ENCODE peak calls at places on chromosomes 3 and 15, in ten cellular contexts. R is psoas muscle, T is H9, O is transverse colon, J is lower lobe of right lung, D is Peyer's patch, V is cardiac muscle cell, Y is right lobe of liver, M is sigmoid colon, G is tibial nerve. E is an unnamed sample.

GRCh38 chr3:38139191-38139590 is 730 bp downstream of the MYD88 start:
- DNase-seq in J (peak; percentile 33), Y (peak; percentile 47), V (no peak), G (no peak), R (no peak), T (no peak), O (no peak), M (no peak), D (no peak), E (no peak)

GRCh38 chr15:38557855-38558713 is 6.5 kb downstream of the RASGRP1 start:
- DNase-seq in D (no peak), G (no peak), R (no peak), Y (no peak), O (no peak), M (no peak), T (no peak), J (no peak), V (no peak), E (no peak)

GRCh38 chr3:119596392-119596791 is 1.3 kb upstream of the PLA1A start:
- DNase-seq in O (no peak), J (no peak), G (no peak), Y (no peak), D (no peak), R (no peak), M (no peak), V (no peak), T (no peak), E (no peak)

GRCh38 chr3:29758108-29759020 is 477.5 kb downstream of the RBMS3 start:
- DNase-seq in G (no peak), Y (no peak), V (no peak), D (no peak), O (no peak), T (no peak), M (no peak), J (no peak), R (no peak), E (peak; percentile 10)

GRCh38 chr3:69547457-69548014 is 161.6 kb upstream of the FRMD4B start:
- DNase-seq in O (no peak), T (no peak), D (no peak), V (no peak), Y (no peak), G (no peak), M (no peak), J (no peak), R (no peak), E (no peak)

GRCh38 chr15:92869263-92869940 is 30.7 kb upstream of the CHD2 start:
- DNase-seq in R (no peak), D (no peak), M (no peak), O (no peak), V (no peak), Y (no peak), T (no peak), G (no peak), J (no peak), E (peak; percentile 63)

GRCh38 chr3:190586631-190587000 is 72.7 kb downstream of the IL1RAP start:
- DNase-seq in J (no peak), O (no peak), Y (no peak), M (no peak), T (no peak), V (no peak), D (no peak), G (no peak), R (no peak), E (no peak)

GRCh38 chr15:66615175-66615495 is 49.3 kb upstream of the LCTL start:
- DNase-seq in G (no peak), T (no peak), V (no peak), J (peak; percentile 47), Y (no peak), D (no peak), M (no peak), R (no peak), O (no peak), E (no peak)

GRCh38 chr3:46097691-46098241 is 70.5 kb upstream of the XCR1 start:
- DNase-seq in J (no peak), Y (no peak), T (no peak), O (no peak), D (no peak), G (no peak), M (peak; percentile 78), V (no peak), R (no peak), E (no peak)

GRCh38 chr3:149131594-149131993 is 2.2 kb downstream of the HPS3 start:
- DNase-seq in G (no peak), D (no peak), M (no peak), T (no peak), O (no peak), R (no peak), Y (no peak), J (no peak), V (peak; percentile 13), E (no peak)

GRCh38 chr3:21839592-21839991 is 88.6 kb upstream of the ZNF385D start:
- DNase-seq in Y (no peak), R (no peak), G (no peak), T (no peak), J (no peak), O (no peak), M (no peak), D (no peak), V (peak; percentile 87), E (no peak)

GRCh38 chr3:184952671-184953070 is 140.7 kb downstream of the VPS8 start:
- DNase-seq in V (no peak), D (no peak), R (no peak), O (no peak), M (no peak), G (no peak), T (no peak), Y (no peak), J (no peak), E (no peak)

GRCh38 chr15:99416191-99417188 is 149.3 kb upstream of the MEF2A start:
- DNase-seq in T (peak; percentile 61), Y (no peak), D (peak; percentile 39), V (no peak), J (no peak), R (no peak), O (no peak), M (peak; percentile 63), G (no peak), E (peak; percentile 2)

GRCh38 chr15:69841046-69841828 is 256.5 kb downstream of the TLE3 start:
- DNase-seq in O (no peak), M (no peak), Y (no peak), V (no peak), R (no peak), J (no peak), G (no peak), D (no peak), T (no peak), E (peak; percentile 33)

GRCh38 chr3:80439490-80439889 is 671.7 kb upstream of the ROBO1 start:
- DNase-seq in T (no peak), R (no peak), D (no peak), G (no peak), V (no peak), J (no peak), O (no peak), M (no peak), Y (no peak), E (no peak)

GRCh38 chr15:62549345-62549970 is 384.4 kb upstream of the C2CD4B start:
- DNase-seq in D (no peak), O (peak; percentile 40), J (no peak), T (no peak), R (no peak), V (peak; percentile 49), Y (no peak), G (no peak), M (no peak), E (no peak)

GRCh38 chr3:145070795-145071194 is 1090.2 kb downstream of the PLOD2 start:
- DNase-seq in Y (no peak), J (no peak), M (no peak), T (no peak), G (no peak), V (no peak), O (no peak), D (no peak), R (no peak), E (no peak)

DNA sequence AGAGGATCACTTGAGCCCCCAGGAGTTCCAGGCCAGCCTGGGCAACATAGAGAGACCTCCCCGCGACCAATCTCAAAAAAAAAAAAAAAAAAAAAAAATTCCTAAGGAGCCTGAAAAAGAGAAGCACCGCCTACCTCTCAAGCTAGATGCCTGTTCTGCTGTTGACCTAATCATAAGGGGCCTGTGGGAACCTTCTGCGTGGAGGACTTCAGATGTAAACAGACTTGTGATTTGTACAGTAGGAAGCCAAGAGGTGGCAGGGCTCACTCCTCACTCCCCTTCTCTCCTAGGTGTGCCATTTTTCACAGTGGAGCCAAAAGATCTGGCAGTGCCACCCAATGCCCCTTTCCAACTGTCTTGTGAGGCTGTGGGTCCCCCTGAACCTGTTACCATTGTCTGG is 3.2 kb downstream of the TYRO3 start:
- DNase-seq in G (no peak), J (no peak), D (no peak), V (no peak), Y (no peak), O (no peak), R (no peak), M (no peak), T (no peak), E (no peak)
- H3K4me1 ChIP-seq in G (no peaks in the 10 kb centered on the region), J (peaks cover 37% of the 10 kb centered on the region), D (peaks cover 16% of the 10 kb centered on the region), V (peaks cover 28% of the 10 kb centered on the region), Y (no peaks in the 10 kb centered on the region), O (peaks cover 23% of the 10 kb centered on the region), R (peaks cover 6% of the 10 kb centered on the region), M (peaks cover 19% of the 10 kb centered on the region), T (peaks cover 28% of the 10 kb centered on the region), E (no peaks in the 10 kb centered on the region)

GRCh38 chr15:52680756-52681155 is 1.6 kb upstream of the ATOSA start:
- DNase-seq in G (no peak), R (no peak), O (no peak), Y (no peak), M (no peak), V (no peak), D (no peak), J (no peak), T (no peak), E (no peak)
- H3K4me1 ChIP-seq in G (no peaks in the 10 kb centered on the region), R (peaks cover 26% of the 10 kb centered on the region), O (peaks cover 22% of the 10 kb centered on the region), Y (no peaks in the 10 kb centered on the region), M (peaks cover 26% of the 10 kb centered on the region), V (peaks cover 21% of the 10 kb centered on the region), D (no peaks in the 10 kb centered on the region), J (peaks cover 34% of the 10 kb centered on the region), T (no peaks in the 10 kb centered on the region), E (no peaks in the 10 kb centered on the region)

DNA sequence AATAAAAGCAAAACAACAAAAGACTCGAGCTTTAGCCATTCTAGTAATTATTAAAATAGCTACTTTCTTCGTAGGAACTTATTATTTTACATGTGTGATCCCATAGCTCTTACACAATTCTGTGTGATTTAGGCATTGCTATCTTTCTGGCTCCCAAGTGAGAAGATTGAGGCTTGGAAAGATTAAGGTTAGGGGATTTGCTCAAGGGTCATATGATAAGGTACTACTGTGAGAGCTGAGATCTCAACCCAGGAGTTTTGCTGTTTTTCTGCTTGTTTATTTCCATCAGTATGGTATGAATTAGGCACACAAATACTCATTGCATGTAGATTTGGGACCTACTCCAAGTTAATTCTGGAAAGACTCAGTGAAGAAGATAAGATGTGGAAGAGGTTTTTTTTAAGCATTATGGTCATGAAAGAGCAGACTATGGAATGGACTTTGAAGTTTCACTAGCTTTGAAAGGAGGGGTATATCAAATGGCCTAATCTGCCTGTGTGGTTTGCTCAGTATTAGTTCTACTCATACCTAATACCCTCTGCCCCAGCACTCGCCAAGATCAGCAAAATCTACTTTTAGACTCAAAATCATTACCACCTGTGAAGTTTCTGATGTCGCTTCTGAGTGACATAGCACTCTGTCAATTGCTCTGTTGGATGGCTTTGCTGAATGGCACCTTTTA is 12.4 kb downstream of the MBNL1 start:
- DNase-seq in Y (no peak), O (no peak), T (no peak), M (no peak), G (no peak), J (no peak), D (no peak), R (no peak), V (no peak), E (no peak)
- H3K4me1 ChIP-seq in Y (peaks cover 48% of the 10 kb centered on the region), O (peaks cover 69% of the 10 kb centered on the region), T (peaks cover 2% of the 10 kb centered on the region), M (peaks cover 96% of the 10 kb centered on the region), G (peaks cover 2% of the 10 kb centered on the region), J (peaks cover 96% of the 10 kb centered on the region), D (no peaks in the 10 kb centered on the region), R (peaks cover 73% of the 10 kb centered on the region), V (peaks cover 78% of the 10 kb centered on the region), E (no peaks in the 10 kb centered on the region)

GRCh38 chr3:14406336-14406735 is 3.9 kb downstream of the SLC6A6 start:
- DNase-seq in V (no peak), M (no peak), Y (no peak), O (no peak), T (no peak), J (no peak), R (no peak), G (no peak), D (no peak), E (no peak)
- H3K4me1 ChIP-seq in V (peaks cover 11% of the 10 kb centered on the region), M (peaks cover 54% of the 10 kb centered on the region), Y (no peaks in the 10 kb centered on the region), O (peaks cover 39% of the 10 kb centered on the region), T (peaks cover 6% of the 10 kb centered on the region), J (peaks cover 69% of the 10 kb centered on the region), R (peaks cover 63% of the 10 kb centered on the region), G (no peaks in the 10 kb centered on the region), D (peaks cover 18% of the 10 kb centered on the region), E (peaks cover 11% of the 10 kb centered on the region)